ENCODE peak calls at places on chromosomes 13 and 19, in six cellular contexts. S is amygdala, P is glomerular endothelial cell, A is Caco-2, T is PC-3, F is AG20443. G is an unnamed sample.

GRCh38 chr19:19538077-19538764 is at the start of gene CILP2:
- DNase-seq in P (no peak), F (peak; percentile 83), T (peak; percentile 28), A (peak; percentile 75), S (no peak), G (no peak)

GRCh38 chr19:18862976-18863842 is 31.4 kb downstream of the UPF1 start:
- DNase-seq in S (no peak), T (no peak), A (no peak), P (no peak), F (no peak), G (no peak)

GRCh38 chr13:97028441-97029299 is 34.4 kb upstream of the OXGR1 start:
- DNase-seq in A (peak; percentile 81), P (peak; percentile 44), S (peak; percentile 8), T (peak; percentile 76), F (peak; percentile 71), G (peak; percentile 34)

GRCh38 chr13:97275775-97276501 is 53.8 kb downstream of the MBNL2 start:
- DNase-seq in T (no peak), F (no peak), S (no peak), P (no peak), A (no peak), G (no peak)

GRCh38 chr13:99687728-99688397 is 186.6 kb downstream of the TM9SF2 start:
- DNase-seq in A (no peak), F (no peak), S (no peak), T (no peak), P (no peak), G (peak; percentile 24)

GRCh38 chr13:23715092-23715761 is 145.0 kb downstream of the TNFRSF19 start:
- DNase-seq in F (no peak), T (peak; percentile 47), A (no peak), S (no peak), P (no peak), G (no peak)

GRCh38 chr19:674282-675151 is 1.7 kb upstream of the FSTL3 start:
- DNase-seq in T (no peak), S (no peak), A (no peak), F (no peak), P (no peak), G (peak; percentile 11)

GRCh38 chr19:3075605-3076431 is 13.5 kb upstream of the TLE5 start:
- DNase-seq in S (no peak), P (no peak), T (peak; percentile 57), F (peak; percentile 81), A (peak; percentile 78), G (no peak)

GRCh38 chr19:45477713-45478453 is 10.1 kb downstream of the FOSB start:
- DNase-seq in A (no peak), S (no peak), F (no peak), T (peak; percentile 83), P (no peak), G (no peak)

GRCh38 chr19:58317481-58318072 is 9.2 kb upstream of the ZSCAN22 start:
- DNase-seq in P (no peak), A (peak; percentile 57), F (peak; percentile 35), S (no peak), T (peak; percentile 71), G (no peak)

GRCh38 chr19:36032251-36033104 is at the start of gene CLIP3:
- DNase-seq in P (no peak), T (no peak), S (peak; percentile 72), F (peak; percentile 100), A (no peak), G (peak; percentile 31)

GRCh38 chr19:48393196-48393558 is 291 bp upstream of the GRIN2D start:
- DNase-seq in A (no peak), P (no peak), T (no peak), F (no peak), S (no peak), G (no peak)

GRCh38 chr19:6736169-6736916 is 1.0 kb downstream of the GPR108 start:
- DNase-seq in S (peak; percentile 54), F (peak; percentile 86), T (peak; percentile 85), P (no peak), A (peak; percentile 84), G (peak; percentile 54)

GRCh38 chr19:52297601-52298358 is 811 bp downstream of the ZNF480 start:
- DNase-seq in P (no peak), F (no peak), A (no peak), T (no peak), S (no peak), G (peak; percentile 12)

GRCh38 chr19:49331616-49332055 is 3.6 kb upstream of the CD37 start:
- DNase-seq in S (no peak), T (peak; percentile 55), P (no peak), F (peak; percentile 65), A (peak; percentile 58), G (no peak)

GRCh38 chr19:13790354-13790753 is 4.9 kb upstream of the ZSWIM4 start:
- DNase-seq in S (no peak), A (no peak), T (no peak), P (no peak), F (no peak), G (no peak)

GRCh38 chr19:30696514-30696913 is 324.3 kb downstream of the ZNF536 start:
- DNase-seq in A (peak; percentile 19), T (no peak), F (no peak), S (no peak), P (no peak), G (no peak)

GRCh38 chr19:38685666-38686529 is 38.4 kb downstream of the ACTN4 start:
- DNase-seq in S (no peak), A (peak; percentile 72), T (peak; percentile 63), F (peak; percentile 50), P (no peak), G (no peak)

GRCh38 chr13:109131698-109132257 is 502.4 kb downstream of the MYO16 start:
- DNase-seq in A (no peak), S (no peak), T (no peak), P (no peak), F (no peak), G (no peak)

GRCh38 chr13:81872581-81872980 is 1531.7 kb upstream of the SPRY2 start:
- DNase-seq in S (no peak), T (peak; percentile 43), P (no peak), F (no peak), A (peak; percentile 53), G (no peak)

GRCh38 chr19:2290441-2291184 is 8.6 kb upstream of the PEAK3 start:
- DNase-seq in S (no peak), P (no peak), T (no peak), A (no peak), F (no peak), G (no peak)

GRCh38 chr19:19418548-19419260 is 13.2 kb downstream of the GATAD2A start:
- DNase-seq in P (no peak), S (no peak), F (peak; percentile 22), T (no peak), A (no peak), G (no peak)

GRCh38 chr19:54526972-54527371 is 24.3 kb downstream of the LAIR2 start:
- DNase-seq in S (no peak), P (no peak), F (no peak), A (no peak), T (no peak), G (no peak)

GRCh38 chr19:45402469-45403070 is 2.3 kb downstream of the PPP1R13L start:
- DNase-seq in P (no peak), A (no peak), S (no peak), F (peak; percentile 73), T (no peak), G (no peak)

GRCh38 chr19:46878613-46879375 is 18.0 kb downstream of the ARHGAP35 start:
- DNase-seq in F (peak; percentile 43), P (no peak), A (no peak), T (peak; percentile 80), S (no peak), G (no peak)

GRCh38 chr19:1101337-1101698 is 2.5 kb upstream of the GPX4 start:
- DNase-seq in T (no peak), A (no peak), S (no peak), F (no peak), P (no peak), G (peak; percentile 64)

GRCh38 chr19:56476671-56477428 is at the start of gene ZNF667:
- DNase-seq in S (peak; percentile 26), T (peak; percentile 46), F (peak; percentile 71), A (no peak), P (no peak), G (no peak)

GRCh38 chr19:33468361-33469170 is 53.0 kb downstream of the PEPD start:
- DNase-seq in F (no peak), S (no peak), A (no peak), P (no peak), T (no peak), G (no peak)

GRCh38 chr19:58513213-58513693 is 1.5 kb upstream of the SLC27A5 start:
- DNase-seq in F (peak; percentile 2), T (no peak), A (no peak), S (no peak), P (no peak), G (no peak)

GRCh38 chr13:26839682-26840081 is 79.1 kb upstream of the GPR12 start:
- DNase-seq in S (no peak), T (no peak), A (no peak), P (no peak), F (no peak), G (no peak)

GRCh38 chr13:48532146-48532472 is 771 bp downstream of the RCBTB2 start:
- DNase-seq in T (peak; percentile 35), S (no peak), F (no peak), P (peak; percentile 39), A (no peak), G (no peak)

GRCh38 chr19:6071103-6071485 is 39.2 kb downstream of the RFX2 start:
- DNase-seq in P (no peak), T (peak; percentile 15), S (no peak), A (no peak), F (peak; percentile 82), G (no peak)

G was measured in C1 segment of cervical spinal cord.